ENCODE peak calls at places on chromosomes 12 and 14, in eight cellular contexts. X is effector memory CD8-positive, alpha-beta T cell; B is body of pancreas; C is activated T-cell treated with anti-CD3 and anti-CD28 coated beads, Interleukin-2, amount 50 U/mL, for 4 hours; I is left lung; F is activated naive CD4-positive, alpha-beta T cell treated with anti-CD3 and anti-CD28 coated beads, Interleukin-2, amount 50 U/mL, for 72 hours; J is A549; U is RWPE2. P is an unnamed sample.

GRCh38 chr12:124411291-124411878 is 116.5 kb downstream of the RFLNA start:
- ATAC-seq in X (no peak), B (peak), C (no peak), I (peak), F (no peak), J (peak), U (peak), P (no peak)

GRCh38 chr14:79442776-79443175 is 768.5 kb downstream of the DIO2 start:
- ATAC-seq in X (no peak), B (no peak), C (no peak), I (no peak), F (no peak), J (no peak), U (no peak), P (no peak)

GRCh38 chr12:102479099-102479887 is 1.1 kb downstream of the IGF1 start:
- ATAC-seq in X (peak), B (no peak), C (peak), I (peak), F (no peak), J (no peak), U (no peak), P (peak)

GRCh38 chr14:78142994-78143393 is 27.2 kb upstream of the NRXN3 start:
- ATAC-seq in X (no peak), B (no peak), C (no peak), I (no peak), F (no peak), J (peak), U (no peak), P (no peak)

GRCh38 chr14:77620222-77620865 is 3.9 kb upstream of the SPTLC2 start:
- ATAC-seq in X (no peak), B (no peak), C (no peak), I (no peak), F (no peak), J (no peak), U (no peak), P (no peak)

GRCh38 chr12:13537623-13538022 is 341.1 kb downstream of the EMP1 start:
- ATAC-seq in X (no peak), B (no peak), C (no peak), I (no peak), F (peak), J (no peak), U (no peak), P (peak)

GRCh38 chr12:96244826-96245225 is 50.7 kb downstream of the ELK3 start:
- ATAC-seq in X (no peak), B (no peak), C (no peak), I (no peak), F (no peak), J (no peak), U (no peak), P (no peak)

GRCh38 chr12:77007476-77007875 is 57.9 kb downstream of the E2F7 start:
- ATAC-seq in X (no peak), B (no peak), C (no peak), I (no peak), F (no peak), J (no peak), U (no peak), P (no peak)

GRCh38 chr12:122205590-122205925 is 2.0 kb downstream of the B3GNT4 start:
- ATAC-seq in X (no peak), B (no peak), C (no peak), I (no peak), F (no peak), J (peak), U (no peak), P (no peak)

GRCh38 chr12:2959194-2959507 is at the start of gene TEAD4:
- ATAC-seq in X (no peak), B (peak), C (peak), I (peak), F (no peak), J (peak), U (peak), P (peak)

GRCh38 chr14:60648169-60648933 is 926 bp downstream of the SIX1 start:
- ATAC-seq in X (no peak), B (no peak), C (no peak), I (peak), F (no peak), J (peak), U (peak), P (no peak)

GRCh38 chr12:6946033-6946919 is 2.5 kb downstream of the C12orf57 start:
- ATAC-seq in X (peak), B (peak), C (no peak), I (peak), F (peak), J (peak), U (peak), P (peak)